ENCODE peak calls at places on chromosome 10, in ten cellular contexts. One of them, this sample, is unnamed.

GRCh38 chr10:60280475-60280874 is 109.2 kb downstream of the ANK3 start:
- DNase-seq in mucosa of gallbladder: no peak
- DNase-seq in A549: no peak
- DNase-seq in COR-L47: peak; percentile 52
- DNase-seq in HL-60: no peak
- DNase-seq in ACHN: no peak
- DNase-seq in NCI-H748 treated with DMSO at 0.1 percent for 48 hours: no peak
- DNase-seq in ascending aorta: no peak
- DNase-seq in cardiac fibroblast: no peak
- DNase-seq in T-cell: no peak
- DNase-seq in this sample: no peak

GRCh38 chr10:75115137-75115536 is 3.7 kb downstream of the SAMD8 start:
- DNase-seq in NCI-H748 treated with DMSO at 0.1 percent for 48 hours: no peak
- DNase-seq in A549: no peak
- DNase-seq in cardiac fibroblast: peak; percentile 40
- DNase-seq in ascending aorta: no peak
- DNase-seq in ACHN: no peak
- DNase-seq in T-cell: no peak
- DNase-seq in mucosa of gallbladder: no peak
- DNase-seq in HL-60: no peak
- DNase-seq in COR-L47: no peak
- DNase-seq in this sample: no peak

GRCh38 chr10:33459597-33459996 is 125.1 kb upstream of the NRP1 start:
- DNase-seq in ascending aorta: no peak
- DNase-seq in A549: no peak
- DNase-seq in ACHN: no peak
- DNase-seq in HL-60: no peak
- DNase-seq in cardiac fibroblast: peak; percentile 29
- DNase-seq in COR-L47: no peak
- DNase-seq in mucosa of gallbladder: no peak
- DNase-seq in T-cell: no peak
- DNase-seq in NCI-H748 treated with DMSO at 0.1 percent for 48 hours: no peak
- DNase-seq in this sample: no peak

GRCh38 chr10:17232276-17232987 is 4.4 kb downstream of the VIM start:
- DNase-seq in ACHN: no peak
- DNase-seq in cardiac fibroblast: peak; percentile 58
- DNase-seq in NCI-H748 treated with DMSO at 0.1 percent for 48 hours: no peak
- DNase-seq in mucosa of gallbladder: no peak
- DNase-seq in ascending aorta: no peak
- DNase-seq in HL-60: no peak
- DNase-seq in T-cell: no peak
- DNase-seq in A549: no peak
- DNase-seq in COR-L47: no peak
- DNase-seq in this sample: no peak

GRCh38 chr10:3424102-3424803 is 251.7 kb upstream of the PITRM1 start:
- DNase-seq in ascending aorta: no peak
- DNase-seq in COR-L47: peak; percentile 38
- DNase-seq in cardiac fibroblast: peak; percentile 87
- DNase-seq in HL-60: no peak
- DNase-seq in ACHN: no peak
- DNase-seq in A549: no peak
- DNase-seq in mucosa of gallbladder: no peak
- DNase-seq in T-cell: no peak
- DNase-seq in NCI-H748 treated with DMSO at 0.1 percent for 48 hours: no peak
- DNase-seq in this sample: no peak

GRCh38 chr10:120456626-120457430 is at the start of gene PLPP4:
- DNase-seq in cardiac fibroblast: no peak
- DNase-seq in HL-60: no peak
- DNase-seq in A549: no peak
- DNase-seq in mucosa of gallbladder: no peak
- DNase-seq in NCI-H748 treated with DMSO at 0.1 percent for 48 hours: no peak
- DNase-seq in ascending aorta: no peak
- DNase-seq in ACHN: peak; percentile 67
- DNase-seq in COR-L47: peak; percentile 58
- DNase-seq in T-cell: no peak
- DNase-seq in this sample: peak; percentile 84

GRCh38 chr10:48358162-48358561 is 51.7 kb downstream of the MAPK8 start:
- DNase-seq in cardiac fibroblast: no peak
- DNase-seq in A549: no peak
- DNase-seq in ACHN: no peak
- DNase-seq in HL-60: no peak
- DNase-seq in ascending aorta: no peak
- DNase-seq in T-cell: no peak
- DNase-seq in mucosa of gallbladder: no peak
- DNase-seq in NCI-H748 treated with DMSO at 0.1 percent for 48 hours: no peak
- DNase-seq in COR-L47: no peak
- DNase-seq in this sample: no peak

GRCh38 chr10:37520488-37520887 is 336.9 kb downstream of the ZNF248 start:
- DNase-seq in mucosa of gallbladder: no peak
- DNase-seq in ACHN: no peak
- DNase-seq in T-cell: no peak
- DNase-seq in ascending aorta: no peak
- DNase-seq in NCI-H748 treated with DMSO at 0.1 percent for 48 hours: no peak
- DNase-seq in A549: no peak
- DNase-seq in cardiac fibroblast: no peak
- DNase-seq in COR-L47: no peak
- DNase-seq in HL-60: no peak
- DNase-seq in this sample: no peak

GRCh38 chr10:71600856-71601255 is 118.7 kb downstream of the C10orf105 start:
- DNase-seq in A549: no peak
- DNase-seq in COR-L47: no peak
- DNase-seq in HL-60: no peak
- DNase-seq in cardiac fibroblast: peak; percentile 78
- DNase-seq in ACHN: no peak
- DNase-seq in ascending aorta: no peak
- DNase-seq in mucosa of gallbladder: no peak
- DNase-seq in T-cell: no peak
- DNase-seq in NCI-H748 treated with DMSO at 0.1 percent for 48 hours: no peak
- DNase-seq in this sample: peak; percentile 82